ENCODE peak calls at places on chromosomes 3 and 15, in eight cellular contexts. I, K, F, G, W, Q, U and B are unnamed samples.

GRCh38 chr15:39580117-39580629 is 706 bp upstream of the THBS1 start:
- DNase-seq in F (peak; percentile 77), Q (peak; percentile 98), W (peak; percentile 91), I (peak; percentile 91), G (peak; percentile 98), K (peak; percentile 89), U (peak; percentile 98), B (peak; percentile 95)

GRCh38 chr15:50149090-50149489 is 30.1 kb upstream of the ATP8B4 start:
- DNase-seq in G (no peak), F (no peak), K (no peak), Q (no peak), W (no peak), I (no peak), U (no peak), B (no peak)

GRCh38 chr3:32850226-32850625 is 32.4 kb downstream of the TRIM71 start:
- DNase-seq in G (peak; percentile 12), Q (no peak), U (no peak), W (no peak), K (no peak), I (no peak), F (no peak), B (no peak)

GRCh38 chr3:124078978-124079911 is 87.3 kb upstream of the ROPN1 start:
- DNase-seq in K (peak; percentile 38), F (no peak), I (no peak), G (peak; percentile 49), W (peak; percentile 58), Q (no peak), U (no peak), B (no peak)

GRCh38 chr3:9396301-9396631 is 1.1 kb upstream of the SETD5 start:
- DNase-seq in F (peak; percentile 69), I (peak; percentile 95), K (no peak), U (peak; percentile 91), Q (no peak), G (peak; percentile 98), W (peak; percentile 98), B (no peak)

GRCh38 chr15:85443593-85444328 is 63.4 kb downstream of the AKAP13 start:
- DNase-seq in I (no peak), Q (no peak), F (no peak), U (no peak), W (peak; percentile 34), G (peak; percentile 56), K (no peak), B (no peak)

GRCh38 chr3:46660003-46660402 is 33.5 kb downstream of the ALS2CL start:
- DNase-seq in G (no peak), I (peak; percentile 26), Q (no peak), K (no peak), W (no peak), U (no peak), F (no peak), B (no peak)

GRCh38 chr3:13513051-13513912 is 33.2 kb downstream of the HDAC11 start:
- DNase-seq in Q (peak; percentile 53), G (no peak), W (no peak), I (no peak), K (no peak), F (no peak), U (peak; percentile 73), B (no peak)

GRCh38 chr3:13144163-13145023 is 71.2 kb upstream of the IQSEC1 start:
- DNase-seq in G (no peak), Q (no peak), U (no peak), K (no peak), W (no peak), F (no peak), I (no peak), B (no peak)

GRCh38 chr3:50885491-50885890 is 210.8 kb downstream of the DOCK3 start:
- DNase-seq in U (no peak), Q (no peak), I (peak; percentile 52), W (peak; percentile 3), G (no peak), F (no peak), K (peak; percentile 4), B (no peak)
- TF ChIP-seq CTCF in U (peak; percentile 13), Q (no peak), I (peak; percentile 69), W (peak; percentile 26), G (no peak), F (no peak), K (no peak), B (peak; percentile 59)

GRCh38 chr15:28021281-28022039 is 77.7 kb downstream of the OCA2 start:
- DNase-seq in Q (no peak), I (peak; percentile 79), W (peak; percentile 92), G (peak; percentile 52), U (no peak), F (no peak), K (peak; percentile 98), B (no peak)
- TF ChIP-seq CTCF in Q (no peak), I (peak; percentile 82), W (peak; percentile 87), G (no peak), U (no peak), F (no peak), K (peak; percentile 94), B (peak; percentile 59)

GRCh38 chr3:69426905-69427304 is 41.0 kb upstream of the FRMD4B start:
- DNase-seq in K (no peak), G (no peak), U (no peak), F (no peak), W (no peak), I (no peak), Q (no peak), B (no peak)
- TF ChIP-seq CTCF in K (peak; percentile 33), G (no peak), U (peak; percentile 15), F (no peak), W (no peak), I (peak; percentile 48), Q (peak; percentile 14), B (peak; percentile 53)

GRCh38 chr15:33699691-33700447 is 268.4 kb upstream of the CHRM5 start:
- DNase-seq in I (no peak), K (no peak), G (peak; percentile 30), Q (no peak), F (no peak), W (peak; percentile 18), U (no peak), B (no peak)
- TF ChIP-seq CTCF in I (peak; percentile 59), K (peak; percentile 61), G (peak; percentile 29), Q (no peak), F (no peak), W (peak; percentile 38), U (peak; percentile 14), B (peak; percentile 55)

GRCh38 chr15:81152339-81152738 is 18.3 kb downstream of the CFAP161 start:
- DNase-seq in G (no peak), K (no peak), F (no peak), Q (no peak), U (no peak), W (no peak), I (no peak), B (no peak)
- TF ChIP-seq CTCF in G (no peak), K (peak; percentile 4), F (no peak), Q (no peak), U (no peak), W (no peak), I (peak; percentile 27), B (no peak)